ENCODE peak calls at places on chromosome 18, in four cellular contexts. T is lower lobe of right lung, E is brain microvascular endothelial cell, Y is upper lobe of right lung. U is an unnamed sample.

GRCh38 chr18:26655614-26656400 is 107.5 kb upstream of the KCTD1 start:
- DNase-seq in T (peak), E (peak), Y (peak), U (peak)

GRCh38 chr18:2920546-2921343 is 73.9 kb downstream of the EMILIN2 start:
- DNase-seq in T (no peak), E (no peak), Y (no peak), U (no peak)

GRCh38 chr18:29753379-29753778 is 1289.2 kb downstream of the DSC3 start:
- DNase-seq in T (no peak), E (no peak), Y (no peak), U (no peak)

GRCh38 chr18:61892683-61893303 is at the start of gene RNF152:
- DNase-seq in T (no peak), E (no peak), Y (peak), U (peak)

GRCh38 chr18:6284300-6284699 is 130.4 kb downstream of the L3MBTL4 start:
- DNase-seq in T (no peak), E (no peak), Y (no peak), U (no peak)

GRCh38 chr18:1370552-1370951 is 465.9 kb downstream of the ADCYAP1 start:
- DNase-seq in T (no peak), E (no peak), Y (no peak), U (no peak)

GRCh38 chr18:47809420-47809819 is 121.0 kb downstream of the SMAD2 start:
- DNase-seq in T (no peak), E (no peak), Y (no peak), U (no peak)

GRCh38 chr18:7459851-7460774 is 107.0 kb upstream of the PTPRM start:
- DNase-seq in T (no peak), E (no peak), Y (no peak), U (no peak)

GRCh38 chr18:44325903-44326650 is 354.6 kb upstream of the SETBP1 start:
- DNase-seq in T (no peak), E (peak), Y (no peak), U (peak)

GRCh38 chr18:11309172-11309571 is 159.8 kb upstream of the PIEZO2 start:
- DNase-seq in T (no peak), E (no peak), Y (no peak), U (no peak)

GRCh38 chr18:79912409-79912991 is 39.0 kb downstream of the SLC66A2 start:
- DNase-seq in T (peak), E (peak), Y (no peak), U (no peak)

GRCh38 chr18:32881009-32881408 is 108.2 kb upstream of the KLHL14 start:
- DNase-seq in T (no peak), E (no peak), Y (no peak), U (no peak)

GRCh38 chr18:8354304-8354703 is 254.9 kb upstream of the RAB12 start:
- DNase-seq in T (no peak), E (no peak), Y (no peak), U (no peak)

GRCh38 chr18:57441395-57441794 is 6.2 kb downstream of the ONECUT2 start:
- DNase-seq in T (no peak), E (no peak), Y (no peak), U (peak)

GRCh38 chr18:50053142-50053541 is 141.8 kb downstream of the MYO5B start:
- DNase-seq in T (no peak), E (no peak), Y (no peak), U (no peak)

GRCh38 chr18:21112140-21112473 is 494 bp upstream of the ROCK1 start:
- DNase-seq in T (no peak), E (no peak), Y (no peak), U (no peak)

GRCh38 chr18:45837283-45838070 is 12.0 kb downstream of the SIGLEC15 start:
- DNase-seq in T (peak), E (no peak), Y (peak), U (peak)

GRCh38 chr18:44957440-44957839 is 276.8 kb downstream of the SETBP1 start:
- DNase-seq in T (no peak), E (no peak), Y (no peak), U (no peak)

GRCh38 chr18:53944721-53945120 is 279.7 kb downstream of the MBD2 start:
- DNase-seq in T (no peak), E (no peak), Y (no peak), U (peak)

GRCh38 chr18:39839782-39840181 is 2115.3 kb upstream of the PIK3C3 start:
- DNase-seq in T (no peak), E (peak), Y (no peak), U (no peak)

GRCh38 chr18:32576296-32576916 is 105.7 kb upstream of the GAREM1 start:
- DNase-seq in T (no peak), E (peak), Y (no peak), U (peak)

GRCh38 chr18:8778824-8779223 is 73.5 kb downstream of the MTCL1 start:
- DNase-seq in T (no peak), E (no peak), Y (no peak), U (no peak)

GRCh38 chr18:44927127-44927849 is 246.6 kb downstream of the SETBP1 start:
- DNase-seq in T (no peak), E (no peak), Y (no peak), U (no peak)

GRCh38 chr18:31244737-31245432 is 73.1 kb upstream of the DSG1 start:
- DNase-seq in T (no peak), E (no peak), Y (no peak), U (no peak)

GRCh38 chr18:45231606-45232005 is 383.7 kb upstream of the SLC14A2 start:
- DNase-seq in T (no peak), E (no peak), Y (no peak), U (no peak)

GRCh38 chr18:37617623-37618022 is 52.0 kb upstream of the CELF4 start:
- DNase-seq in T (no peak), E (no peak), Y (no peak), U (no peak)

GRCh38 chr18:48948112-48949050 is 2.4 kb downstream of the SMAD7 start:
- DNase-seq in T (peak), E (peak), Y (peak), U (peak)

GRCh38 chr18:51425889-51426288 is 228.4 kb upstream of the MEX3C start:
- DNase-seq in T (no peak), E (no peak), Y (no peak), U (no peak)

GRCh38 chr18:29647700-29648099 is 1394.8 kb downstream of the DSC3 start:
- DNase-seq in T (no peak), E (no peak), Y (no peak), U (no peak)

GRCh38 chr18:50727721-50728470 is 91.9 kb downstream of the MRO start:
- DNase-seq in T (no peak), E (no peak), Y (no peak), U (no peak)

GRCh38 chr18:55416791-55417190 is 171.2 kb downstream of the TCF4 start:
- DNase-seq in T (no peak), E (no peak), Y (no peak), U (no peak)

GRCh38 chr18:70044626-70045025 is 97.0 kb upstream of the CD226 start:
- DNase-seq in T (no peak), E (peak), Y (no peak), U (no peak)

GRCh38 chr18:2027026-2027425 is 544.3 kb downstream of the METTL4 start:
- DNase-seq in T (no peak), E (no peak), Y (no peak), U (no peak)

GRCh38 chr18:74558096-74558495 is 23.8 kb downstream of the CNDP1 start:
- DNase-seq in T (no peak), E (no peak), Y (no peak), U (no peak)

GRCh38 chr18:74567805-74568204 is 29.9 kb upstream of the ZNF407 start:
- DNase-seq in T (no peak), E (no peak), Y (no peak), U (no peak)

GRCh38 chr18:74564012-74564411 is 29.7 kb downstream of the CNDP1 start:
- DNase-seq in T (no peak), E (no peak), Y (no peak), U (no peak)

GRCh38 chr18:74562775-74563174 is 28.5 kb downstream of the CNDP1 start:
- DNase-seq in T (no peak), E (no peak), Y (no peak), U (no peak)

DNA sequence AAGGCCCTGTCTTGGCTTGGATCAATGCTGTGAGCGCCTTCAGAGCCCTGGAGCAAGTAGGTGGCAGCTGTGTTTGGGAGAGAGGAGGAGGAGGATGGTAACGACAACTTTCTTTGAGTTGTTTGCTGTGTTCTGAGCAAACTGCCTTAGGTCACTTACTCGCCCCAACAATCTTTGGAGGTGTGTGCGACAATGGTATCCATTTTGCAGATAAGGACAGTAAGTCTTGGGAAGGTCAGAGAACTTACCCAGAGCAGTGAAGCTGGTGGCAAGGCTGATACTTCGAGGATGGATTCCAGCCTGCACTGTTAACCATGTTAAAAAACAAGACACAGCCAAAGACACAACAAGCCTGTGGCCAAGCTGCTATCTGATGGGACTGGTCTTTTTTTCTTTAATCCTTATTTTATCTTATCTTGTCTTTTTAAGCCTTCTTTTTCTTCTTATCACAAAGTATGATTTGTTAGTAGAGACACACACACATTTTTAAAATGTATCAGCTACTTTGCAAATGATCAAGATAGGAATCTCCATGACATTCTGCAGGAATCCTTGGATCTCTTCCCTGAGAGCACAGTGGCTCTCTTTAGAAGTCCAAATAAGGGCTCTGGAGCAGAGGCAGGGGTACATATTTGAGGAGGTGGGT is 27.9 kb downstream of the CNDP1 start:
- DNase-seq in T (no peak), E (no peak), Y (no peak), U (no peak)
- TF ChIP-seq CTCF in T (no peak), E (no peak), Y (no peak), U (no peak)

GRCh38 chr18:28176933-28177827 is at the start of gene CDH2:
- DNase-seq in T (peak), E (peak), Y (peak), U (peak)
- TF ChIP-seq CTCF in T (no peak), E (peak), Y (no peak), U (peak)

DNA sequence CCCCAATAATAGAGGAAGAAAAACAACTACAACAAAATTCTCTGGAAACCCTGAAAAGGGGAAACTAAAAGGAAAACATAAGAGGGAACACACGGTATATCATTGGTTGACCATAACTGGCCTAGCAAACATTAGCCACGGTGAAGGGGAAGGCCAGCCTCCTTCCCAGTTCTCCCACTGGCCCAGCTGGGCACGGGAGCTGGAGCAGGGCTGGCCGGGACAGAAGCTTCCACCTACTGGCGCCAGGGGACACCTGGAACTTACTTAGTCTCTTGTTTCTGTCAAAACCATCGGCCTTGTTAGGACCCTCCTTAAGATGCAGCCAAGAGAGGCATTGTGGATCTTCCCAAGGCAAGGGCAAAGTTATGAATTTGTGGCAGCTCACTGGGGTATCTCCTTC is 56.1 kb upstream of the DLGAP1 start:
- DNase-seq in T (no peak), E (no peak), Y (no peak), U (no peak)
- TF ChIP-seq CTCF in T (no peak), E (no peak), Y (no peak), U (no peak)

GRCh38 chr18:73458186-73458964 is 590.6 kb upstream of the NETO1 start:
- DNase-seq in T (no peak), E (no peak), Y (no peak), U (no peak)

GRCh38 chr18:73461780-73462059 is 593.9 kb upstream of the NETO1 start:
- DNase-seq in T (no peak), E (peak), Y (no peak), U (no peak)

GRCh38 chr18:73456643-73457042 is 588.9 kb upstream of the NETO1 start:
- DNase-seq in T (no peak), E (no peak), Y (no peak), U (no peak)

GRCh38 chr18:73461038-73461779 is 593.4 kb upstream of the NETO1 start:
- DNase-seq in T (no peak), E (no peak), Y (no peak), U (no peak)

GRCh38 chr18:73462092-73462491 is 594.3 kb upstream of the NETO1 start:
- DNase-seq in T (no peak), E (peak), Y (no peak), U (no peak)
- TF ChIP-seq CTCF in T (no peak), E (no peak), Y (no peak), U (no peak)